ENCODE peak calls at places on chromosomes 16 and 17, in eight cellular contexts. G is smooth muscle cell of the brain vasculature; X is posterior vena cava; I is activated T-helper 1 cell treated with anti-CD3 and anti-CD28 coated beads, Interleukin-12 subunit alpha, Interleukin-12 subunit beta, Interleukin-2, Interleukin-4 antibody, amounts not matched to agents 30 ng/mL and 10 ng/mL and 1 ng/mL, durations not matched to agents 14 hours and 24 hours and 36 hours; A is Caki2; Q is activated CD4-positive, alpha-beta T cell treated with anti-CD3 and anti-CD28 coated beads for 1 hour; H is H1; F is epithelial cell of prostate. W is an unnamed sample.

GRCh38 chr16:17013067-17013466 is 457.7 kb downstream of the XYLT1 start:
- DNase-seq in F (no peak), Q (no peak), G (no peak), X (no peak), I (no peak), A (no peak), H (no peak), W (no peak)

GRCh38 chr17:55561316-55561972 is 50.2 kb upstream of the SMIM36 start:
- DNase-seq in X (no peak), F (no peak), G (no peak), I (no peak), A (no peak), H (no peak), Q (no peak), W (no peak)

GRCh38 chr17:1460233-1460632 is 4.2 kb upstream of the CRK start:
- DNase-seq in G (no peak), I (no peak), Q (no peak), H (no peak), F (no peak), A (peak), X (no peak), W (peak)

GRCh38 chr17:48113201-48113676 is 5.7 kb downstream of the SNX11 start:
- DNase-seq in I (peak), H (no peak), F (no peak), X (no peak), A (no peak), G (no peak), Q (peak), W (no peak)

GRCh38 chr16:58098207-58099096 is 30.7 kb downstream of the CFAP20 start:
- DNase-seq in F (no peak), Q (no peak), A (no peak), I (no peak), G (no peak), H (no peak), X (peak), W (no peak)

GRCh38 chr16:75304521-75305363 is 53.3 kb upstream of the BCAR1 start:
- DNase-seq in H (no peak), I (no peak), G (no peak), F (peak), X (peak), A (peak), Q (no peak), W (peak)

GRCh38 chr16:67883872-67884261 is 818 bp upstream of the NRN1L start:
- DNase-seq in I (peak), X (peak), Q (peak), H (no peak), F (no peak), G (no peak), A (peak), W (peak)

GRCh38 chr17:39222151-39222550 is 3.6 kb downstream of the STAC2 start:
- DNase-seq in F (no peak), I (no peak), Q (no peak), H (no peak), G (no peak), A (no peak), X (no peak), W (no peak)

GRCh38 chr17:31296156-31296555 is 883 bp downstream of the OMG start:
- DNase-seq in H (no peak), X (no peak), A (no peak), Q (no peak), I (no peak), F (no peak), G (no peak), W (no peak)

GRCh38 chr17:2263183-2263954 is 40.2 kb downstream of the SMG6 start:
- DNase-seq in H (no peak), Q (no peak), A (no peak), X (no peak), F (no peak), I (no peak), G (no peak), W (no peak)

GRCh38 chr17:83196973-83197880 is 117.8 kb downstream of the METRNL start:
- DNase-seq in I (no peak), G (no peak), H (no peak), Q (no peak), X (peak), F (no peak), A (no peak), W (no peak)

GRCh38 chr16:55280622-55281021 is 43.4 kb upstream of the IRX6 start:
- DNase-seq in H (no peak), G (no peak), I (no peak), Q (no peak), F (no peak), X (no peak), A (no peak), W (no peak)

GRCh38 chr17:49910094-49910857 is 58.7 kb upstream of the DLX4 start:
- DNase-seq in A (no peak), F (peak), G (no peak), X (no peak), I (no peak), H (no peak), Q (no peak), W (no peak)

GRCh38 chr16:5220705-5221104 is 123.1 kb upstream of the EEF2KMT start:
- DNase-seq in I (no peak), G (no peak), H (no peak), X (peak), Q (no peak), A (no peak), F (no peak), W (no peak)

GRCh38 chr17:9360610-9361571 is 214.7 kb downstream of the STX8 start:
- DNase-seq in A (peak), I (no peak), H (no peak), G (no peak), X (no peak), Q (no peak), F (no peak), W (no peak)

GRCh38 chr16:77759821-77760220 is 28.5 kb upstream of the VAT1L start:
- DNase-seq in Q (no peak), X (no peak), G (no peak), I (no peak), F (no peak), H (no peak), A (no peak), W (no peak)

GRCh38 chr17:66290097-66290722 is 12.2 kb upstream of the PRKCA start:
- DNase-seq in H (no peak), A (no peak), F (no peak), G (no peak), X (no peak), Q (no peak), I (no peak), W (no peak)

GRCh38 chr17:79632432-79632735 is 21.5 kb upstream of the RBFOX3 start:
- DNase-seq in A (no peak), F (no peak), Q (no peak), X (peak), I (no peak), H (no peak), G (no peak), W (no peak)

GRCh38 chr16:17038415-17038814 is 432.3 kb downstream of the XYLT1 start:
- DNase-seq in G (no peak), Q (no peak), A (no peak), F (no peak), X (no peak), H (no peak), I (no peak), W (no peak)

GRCh38 chr16:11391576-11391975 is 46.3 kb downstream of the RMI2 start:
- DNase-seq in H (no peak), F (no peak), A (no peak), X (peak), I (no peak), G (no peak), Q (no peak), W (peak)

GRCh38 chr17:82238562-82239201 is 9.8 kb downstream of the SLC16A3 start:
- DNase-seq in G (peak), Q (peak), H (no peak), X (peak), I (peak), F (peak), A (peak), W (peak)

GRCh38 chr17:2067559-2067958 is 12.7 kb downstream of the HIC1 start:
- DNase-seq in I (no peak), H (no peak), Q (no peak), X (no peak), G (no peak), A (no peak), F (no peak), W (no peak)

GRCh38 chr17:11330871-11331270 is 89.9 kb downstream of the SHISA6 start:
- DNase-seq in F (no peak), Q (no peak), H (peak), X (no peak), G (peak), A (no peak), I (no peak), W (no peak)

GRCh38 chr16:10946308-10946707 is 1.9 kb downstream of the CLEC16A start:
- DNase-seq in G (no peak), A (no peak), H (no peak), Q (no peak), I (no peak), F (no peak), X (no peak), W (no peak)

GRCh38 chr17:83174859-83175550 is 95.6 kb downstream of the METRNL start:
- DNase-seq in Q (no peak), F (no peak), H (no peak), I (no peak), G (no peak), X (no peak), A (no peak), W (no peak)

GRCh38 chr17:5631958-5632357 is 47.6 kb upstream of the NLRP1 start:
- DNase-seq in I (no peak), F (no peak), G (no peak), H (no peak), X (no peak), Q (no peak), A (no peak), W (no peak)

GRCh38 chr16:27298132-27298531 is 15.6 kb upstream of the IL4R start:
- DNase-seq in G (no peak), F (no peak), A (no peak), Q (no peak), I (no peak), H (no peak), X (no peak), W (no peak)

GRCh38 chr17:10171581-10171981 is 26.8 kb downstream of the GAS7 start:
- DNase-seq in A (no peak), F (no peak), Q (no peak), X (no peak), H (no peak), I (no peak), G (no peak), W (no peak)

GRCh38 chr16:49833796-49834195 is 22.1 kb downstream of the ZNF423 start:
- DNase-seq in G (no peak), I (no peak), Q (no peak), A (no peak), H (no peak), F (no peak), X (no peak), W (no peak)

GRCh38 chr17:69967910-69968411 is 107.1 kb upstream of the KCNJ16 start:
- DNase-seq in I (no peak), Q (no peak), X (no peak), G (peak), H (no peak), A (peak), F (no peak), W (no peak)

GRCh38 chr17:83100220-83100852 is 20.9 kb downstream of the METRNL start:
- DNase-seq in F (no peak), X (no peak), Q (no peak), I (no peak), A (no peak), G (no peak), H (no peak), W (peak)

GRCh38 chr17:77959926-77960521 is 1.5 kb downstream of the TNRC6C start:
- DNase-seq in I (no peak), X (no peak), Q (no peak), H (no peak), G (no peak), A (no peak), F (no peak), W (no peak)

GRCh38 chr16:46839986-46840443 is 9.0 kb upstream of the C16orf87 start:
- DNase-seq in X (no peak), G (no peak), Q (no peak), F (no peak), H (no peak), I (no peak), A (no peak), W (no peak)

GRCh38 chr17:28970879-28971278 is 19.6 kb upstream of the PHF12 start:
- DNase-seq in H (no peak), Q (no peak), A (no peak), I (no peak), G (no peak), X (no peak), F (no peak), W (no peak)

GRCh38 chr16:79647586-79647985 is 47.0 kb upstream of the MAF start:
- DNase-seq in X (no peak), G (no peak), A (no peak), H (no peak), F (no peak), I (no peak), Q (no peak), W (no peak)

GRCh38 chr17:73137376-73137775 is 27.4 kb upstream of the SSTR2 start:
- DNase-seq in H (no peak), A (no peak), F (no peak), G (no peak), X (no peak), I (no peak), Q (no peak), W (no peak)

GRCh38 chr16:48384982-48385271 is 286 bp downstream of the SIAH1 start:
- DNase-seq in X (peak), Q (no peak), G (no peak), A (no peak), H (no peak), I (no peak), F (no peak), W (no peak)

GRCh38 chr17:80990921-80991644 is 558 bp upstream of the CHMP6 start:
- DNase-seq in X (no peak), G (no peak), A (no peak), H (no peak), Q (no peak), F (no peak), I (no peak), W (peak)

W was measured in pancreas.